ENCODE peak calls at places on chromosomes 7 and 10, in eight cellular contexts. One of them, this sample, is unnamed.

GRCh38 chr7:48168159-48168558 is 3.1 kb upstream of the ABCA13 start:
- DNase-seq in fibroblast of pulmonary artery: peak; percentile 51
- DNase-seq in adipocyte: peak; percentile 22
- DNase-seq in fibroblast of lung: peak; percentile 11
- DNase-seq in HS-5: peak; percentile 77
- DNase-seq in brain microvascular endothelial cell: peak; percentile 71
- DNase-seq in activated naive CD8-positive, alpha-beta T cell treated with anti-CD3 and anti-CD28 coated beads for 36 hours: no peak
- DNase-seq in NCI-H1694 treated with DMSO at 0.1 percent for 48 hours: no peak
- DNase-seq in this sample: no peak

GRCh38 chr7:134724606-134725005 is 54.8 kb upstream of the CALD1 start:
- DNase-seq in fibroblast of pulmonary artery: peak; percentile 77
- DNase-seq in adipocyte: peak; percentile 39
- DNase-seq in fibroblast of lung: peak; percentile 48
- DNase-seq in HS-5: no peak
- DNase-seq in brain microvascular endothelial cell: peak; percentile 49
- DNase-seq in activated naive CD8-positive, alpha-beta T cell treated with anti-CD3 and anti-CD28 coated beads for 36 hours: no peak
- DNase-seq in NCI-H1694 treated with DMSO at 0.1 percent for 48 hours: no peak
- DNase-seq in this sample: no peak

GRCh38 chr7:17661982-17662585 is 278.2 kb downstream of the SNX13 start:
- DNase-seq in fibroblast of pulmonary artery: no peak
- DNase-seq in adipocyte: no peak
- DNase-seq in fibroblast of lung: no peak
- DNase-seq in HS-5: no peak
- DNase-seq in brain microvascular endothelial cell: no peak
- DNase-seq in activated naive CD8-positive, alpha-beta T cell treated with anti-CD3 and anti-CD28 coated beads for 36 hours: no peak
- DNase-seq in NCI-H1694 treated with DMSO at 0.1 percent for 48 hours: no peak
- DNase-seq in this sample: no peak

GRCh38 chr7:150311146-150311545 is 12.0 kb upstream of the LRRC61 start:
- DNase-seq in fibroblast of pulmonary artery: no peak
- DNase-seq in adipocyte: no peak
- DNase-seq in fibroblast of lung: no peak
- DNase-seq in HS-5: no peak
- DNase-seq in brain microvascular endothelial cell: no peak
- DNase-seq in activated naive CD8-positive, alpha-beta T cell treated with anti-CD3 and anti-CD28 coated beads for 36 hours: no peak
- DNase-seq in NCI-H1694 treated with DMSO at 0.1 percent for 48 hours: no peak
- DNase-seq in this sample: no peak

GRCh38 chr7:81267508-81267907 is 348.7 kb upstream of the SEMA3C start:
- DNase-seq in fibroblast of pulmonary artery: peak; percentile 75
- DNase-seq in adipocyte: no peak
- DNase-seq in fibroblast of lung: no peak
- DNase-seq in HS-5: peak; percentile 28
- DNase-seq in brain microvascular endothelial cell: peak; percentile 17
- DNase-seq in activated naive CD8-positive, alpha-beta T cell treated with anti-CD3 and anti-CD28 coated beads for 36 hours: no peak
- DNase-seq in NCI-H1694 treated with DMSO at 0.1 percent for 48 hours: no peak
- DNase-seq in this sample: no peak

GRCh38 chr7:123712619-123713018 is 36.2 kb downstream of the WASL start:
- DNase-seq in fibroblast of pulmonary artery: peak; percentile 70
- DNase-seq in adipocyte: peak; percentile 50
- DNase-seq in fibroblast of lung: peak; percentile 39
- DNase-seq in HS-5: peak; percentile 47
- DNase-seq in brain microvascular endothelial cell: no peak
- DNase-seq in activated naive CD8-positive, alpha-beta T cell treated with anti-CD3 and anti-CD28 coated beads for 36 hours: no peak
- DNase-seq in NCI-H1694 treated with DMSO at 0.1 percent for 48 hours: no peak
- DNase-seq in this sample: no peak

GRCh38 chr7:134599371-134599770 is 47.3 kb upstream of the BPGM start:
- DNase-seq in fibroblast of pulmonary artery: no peak
- DNase-seq in adipocyte: no peak
- DNase-seq in fibroblast of lung: no peak
- DNase-seq in HS-5: no peak
- DNase-seq in brain microvascular endothelial cell: peak; percentile 12
- DNase-seq in activated naive CD8-positive, alpha-beta T cell treated with anti-CD3 and anti-CD28 coated beads for 36 hours: no peak
- DNase-seq in NCI-H1694 treated with DMSO at 0.1 percent for 48 hours: no peak
- DNase-seq in this sample: no peak

GRCh38 chr7:31068006-31068675 is 16.0 kb downstream of the ADCYAP1R1 start:
- DNase-seq in fibroblast of pulmonary artery: no peak
- DNase-seq in adipocyte: no peak
- DNase-seq in fibroblast of lung: no peak
- DNase-seq in HS-5: no peak
- DNase-seq in brain microvascular endothelial cell: no peak
- DNase-seq in activated naive CD8-positive, alpha-beta T cell treated with anti-CD3 and anti-CD28 coated beads for 36 hours: no peak
- DNase-seq in NCI-H1694 treated with DMSO at 0.1 percent for 48 hours: no peak
- DNase-seq in this sample: no peak

GRCh38 chr7:140676303-140676702 is 3.6 kb downstream of the ADCK2 start:
- DNase-seq in fibroblast of pulmonary artery: no peak
- DNase-seq in adipocyte: no peak
- DNase-seq in fibroblast of lung: no peak
- DNase-seq in HS-5: no peak
- DNase-seq in brain microvascular endothelial cell: no peak
- DNase-seq in activated naive CD8-positive, alpha-beta T cell treated with anti-CD3 and anti-CD28 coated beads for 36 hours: no peak
- DNase-seq in NCI-H1694 treated with DMSO at 0.1 percent for 48 hours: no peak
- DNase-seq in this sample: no peak

GRCh38 chr10:130766716-130767115 is 544.8 kb downstream of the TCERG1L start:
- DNase-seq in fibroblast of pulmonary artery: no peak
- DNase-seq in adipocyte: no peak
- DNase-seq in fibroblast of lung: no peak
- DNase-seq in HS-5: no peak
- DNase-seq in brain microvascular endothelial cell: no peak
- DNase-seq in activated naive CD8-positive, alpha-beta T cell treated with anti-CD3 and anti-CD28 coated beads for 36 hours: no peak
- DNase-seq in NCI-H1694 treated with DMSO at 0.1 percent for 48 hours: no peak
- DNase-seq in this sample: no peak

GRCh38 chr10:68876919-68877250 is 24.2 kb upstream of the DDX50 start:
- DNase-seq in fibroblast of pulmonary artery: no peak
- DNase-seq in adipocyte: no peak
- DNase-seq in fibroblast of lung: no peak
- DNase-seq in HS-5: no peak
- DNase-seq in brain microvascular endothelial cell: no peak
- DNase-seq in activated naive CD8-positive, alpha-beta T cell treated with anti-CD3 and anti-CD28 coated beads for 36 hours: no peak
- DNase-seq in NCI-H1694 treated with DMSO at 0.1 percent for 48 hours: no peak
- DNase-seq in this sample: no peak

GRCh38 chr10:73906524-73907447 is 4.1 kb upstream of the PLAU start:
- DNase-seq in fibroblast of pulmonary artery: peak; percentile 99
- DNase-seq in adipocyte: peak; percentile 96
- DNase-seq in fibroblast of lung: peak; percentile 100
- DNase-seq in HS-5: peak; percentile 96
- DNase-seq in brain microvascular endothelial cell: peak; percentile 94
- DNase-seq in activated naive CD8-positive, alpha-beta T cell treated with anti-CD3 and anti-CD28 coated beads for 36 hours: no peak
- DNase-seq in NCI-H1694 treated with DMSO at 0.1 percent for 48 hours: peak; percentile 19
- DNase-seq in this sample: peak; percentile 99

GRCh38 chr7:106926892-106927291 is 61.8 kb downstream of the PIK3CG start:
- DNase-seq in fibroblast of pulmonary artery: no peak
- DNase-seq in adipocyte: no peak
- DNase-seq in fibroblast of lung: no peak
- DNase-seq in HS-5: no peak
- DNase-seq in brain microvascular endothelial cell: no peak
- DNase-seq in activated naive CD8-positive, alpha-beta T cell treated with anti-CD3 and anti-CD28 coated beads for 36 hours: no peak
- DNase-seq in NCI-H1694 treated with DMSO at 0.1 percent for 48 hours: no peak
- DNase-seq in this sample: no peak

GRCh38 chr10:72171175-72171630 is 44.6 kb upstream of the ANAPC16 start:
- DNase-seq in fibroblast of pulmonary artery: peak; percentile 85
- DNase-seq in adipocyte: peak; percentile 82
- DNase-seq in fibroblast of lung: peak; percentile 77
- DNase-seq in HS-5: peak; percentile 85
- DNase-seq in brain microvascular endothelial cell: peak; percentile 81
- DNase-seq in activated naive CD8-positive, alpha-beta T cell treated with anti-CD3 and anti-CD28 coated beads for 36 hours: no peak
- DNase-seq in NCI-H1694 treated with DMSO at 0.1 percent for 48 hours: no peak
- DNase-seq in this sample: peak; percentile 42

GRCh38 chr10:60621018-60621417 is 157.3 kb upstream of the CDK1 start:
- DNase-seq in fibroblast of pulmonary artery: no peak
- DNase-seq in adipocyte: no peak
- DNase-seq in fibroblast of lung: no peak
- DNase-seq in HS-5: no peak
- DNase-seq in brain microvascular endothelial cell: no peak
- DNase-seq in activated naive CD8-positive, alpha-beta T cell treated with anti-CD3 and anti-CD28 coated beads for 36 hours: no peak
- DNase-seq in NCI-H1694 treated with DMSO at 0.1 percent for 48 hours: no peak
- DNase-seq in this sample: no peak

GRCh38 chr7:143263266-143264195 is at the start of gene GSTK1:
- DNase-seq in fibroblast of pulmonary artery: peak; percentile 69
- DNase-seq in adipocyte: peak; percentile 86
- DNase-seq in fibroblast of lung: peak; percentile 64
- DNase-seq in HS-5: no peak
- DNase-seq in brain microvascular endothelial cell: peak; percentile 56
- DNase-seq in activated naive CD8-positive, alpha-beta T cell treated with anti-CD3 and anti-CD28 coated beads for 36 hours: peak; percentile 86
- DNase-seq in NCI-H1694 treated with DMSO at 0.1 percent for 48 hours: peak; percentile 15
- DNase-seq in this sample: peak; percentile 31

GRCh38 chr10:89213191-89213808 is 6.2 kb upstream of the CH25H start:
- DNase-seq in fibroblast of pulmonary artery: peak; percentile 74
- DNase-seq in adipocyte: peak; percentile 83
- DNase-seq in fibroblast of lung: peak; percentile 69
- DNase-seq in HS-5: no peak
- DNase-seq in brain microvascular endothelial cell: no peak
- DNase-seq in activated naive CD8-positive, alpha-beta T cell treated with anti-CD3 and anti-CD28 coated beads for 36 hours: no peak
- DNase-seq in NCI-H1694 treated with DMSO at 0.1 percent for 48 hours: peak; percentile 13
- DNase-seq in this sample: no peak

GRCh38 chr10:42754155-42755027 is 28.2 kb upstream of the BMS1 start:
- DNase-seq in fibroblast of pulmonary artery: peak; percentile 9
- DNase-seq in adipocyte: peak; percentile 31
- DNase-seq in fibroblast of lung: peak; percentile 24
- DNase-seq in HS-5: no peak
- DNase-seq in brain microvascular endothelial cell: no peak
- DNase-seq in activated naive CD8-positive, alpha-beta T cell treated with anti-CD3 and anti-CD28 coated beads for 36 hours: peak; percentile 50
- DNase-seq in NCI-H1694 treated with DMSO at 0.1 percent for 48 hours: no peak
- DNase-seq in this sample: no peak

GRCh38 chr10:94016727-94017714 is 23.3 kb downstream of the PLCE1 start:
- DNase-seq in fibroblast of pulmonary artery: no peak
- DNase-seq in adipocyte: no peak
- DNase-seq in fibroblast of lung: no peak
- DNase-seq in HS-5: no peak
- DNase-seq in brain microvascular endothelial cell: peak; percentile 59
- DNase-seq in activated naive CD8-positive, alpha-beta T cell treated with anti-CD3 and anti-CD28 coated beads for 36 hours: no peak
- DNase-seq in NCI-H1694 treated with DMSO at 0.1 percent for 48 hours: no peak
- DNase-seq in this sample: no peak

GRCh38 chr10:17425584-17426262 is 28.7 kb downstream of the ST8SIA6 start:
- DNase-seq in fibroblast of pulmonary artery: no peak
- DNase-seq in adipocyte: no peak
- DNase-seq in fibroblast of lung: no peak
- DNase-seq in HS-5: no peak
- DNase-seq in brain microvascular endothelial cell: no peak
- DNase-seq in activated naive CD8-positive, alpha-beta T cell treated with anti-CD3 and anti-CD28 coated beads for 36 hours: no peak
- DNase-seq in NCI-H1694 treated with DMSO at 0.1 percent for 48 hours: no peak
- DNase-seq in this sample: no peak

GRCh38 chr10:95818663-95819062 is 62.7 kb downstream of the ENTPD1 start:
- DNase-seq in fibroblast of pulmonary artery: peak; percentile 90
- DNase-seq in adipocyte: peak; percentile 71
- DNase-seq in fibroblast of lung: peak; percentile 40
- DNase-seq in HS-5: peak; percentile 45
- DNase-seq in brain microvascular endothelial cell: peak; percentile 85
- DNase-seq in activated naive CD8-positive, alpha-beta T cell treated with anti-CD3 and anti-CD28 coated beads for 36 hours: no peak
- DNase-seq in NCI-H1694 treated with DMSO at 0.1 percent for 48 hours: no peak
- DNase-seq in this sample: peak; percentile 18

GRCh38 chr7:121505021-121505420 is 108.9 kb upstream of the FAM3C start:
- DNase-seq in fibroblast of pulmonary artery: peak; percentile 73
- DNase-seq in adipocyte: no peak
- DNase-seq in fibroblast of lung: peak; percentile 36
- DNase-seq in HS-5: peak; percentile 36
- DNase-seq in brain microvascular endothelial cell: peak; percentile 20
- DNase-seq in activated naive CD8-positive, alpha-beta T cell treated with anti-CD3 and anti-CD28 coated beads for 36 hours: no peak
- DNase-seq in NCI-H1694 treated with DMSO at 0.1 percent for 48 hours: no peak
- DNase-seq in this sample: no peak

GRCh38 chr10:73772280-73773151 is 9.3 kb upstream of the CHCHD1 start:
- DNase-seq in fibroblast of pulmonary artery: peak; percentile 80
- DNase-seq in adipocyte: peak; percentile 88
- DNase-seq in fibroblast of lung: peak; percentile 78
- DNase-seq in HS-5: peak; percentile 49
- DNase-seq in brain microvascular endothelial cell: peak; percentile 62
- DNase-seq in activated naive CD8-positive, alpha-beta T cell treated with anti-CD3 and anti-CD28 coated beads for 36 hours: peak; percentile 84
- DNase-seq in NCI-H1694 treated with DMSO at 0.1 percent for 48 hours: peak; percentile 35
- DNase-seq in this sample: peak; percentile 47

GRCh38 chr7:24723178-24723530 is 34.1 kb downstream of the GSDME start:
- DNase-seq in fibroblast of pulmonary artery: no peak
- DNase-seq in adipocyte: no peak
- DNase-seq in fibroblast of lung: no peak
- DNase-seq in HS-5: no peak
- DNase-seq in brain microvascular endothelial cell: no peak
- DNase-seq in activated naive CD8-positive, alpha-beta T cell treated with anti-CD3 and anti-CD28 coated beads for 36 hours: no peak
- DNase-seq in NCI-H1694 treated with DMSO at 0.1 percent for 48 hours: no peak
- DNase-seq in this sample: no peak

GRCh38 chr7:18019562-18019961 is 8.1 kb downstream of the PRPS1L1 start:
- DNase-seq in fibroblast of pulmonary artery: peak; percentile 89
- DNase-seq in adipocyte: peak; percentile 52
- DNase-seq in fibroblast of lung: peak; percentile 65
- DNase-seq in HS-5: peak; percentile 77
- DNase-seq in brain microvascular endothelial cell: peak; percentile 35
- DNase-seq in activated naive CD8-positive, alpha-beta T cell treated with anti-CD3 and anti-CD28 coated beads for 36 hours: no peak
- DNase-seq in NCI-H1694 treated with DMSO at 0.1 percent for 48 hours: no peak
- DNase-seq in this sample: peak; percentile 14

GRCh38 chr10:659710-660141 is 29.7 kb downstream of the DIP2C start:
- DNase-seq in fibroblast of pulmonary artery: peak; percentile 81
- DNase-seq in adipocyte: peak; percentile 73
- DNase-seq in fibroblast of lung: peak; percentile 72
- DNase-seq in HS-5: no peak
- DNase-seq in brain microvascular endothelial cell: peak; percentile 89
- DNase-seq in activated naive CD8-positive, alpha-beta T cell treated with anti-CD3 and anti-CD28 coated beads for 36 hours: no peak
- DNase-seq in NCI-H1694 treated with DMSO at 0.1 percent for 48 hours: no peak
- DNase-seq in this sample: no peak

GRCh38 chr7:45957721-45958120 is 36.6 kb upstream of the IGFBP3 start:
- DNase-seq in fibroblast of pulmonary artery: no peak
- DNase-seq in adipocyte: no peak
- DNase-seq in fibroblast of lung: no peak
- DNase-seq in HS-5: no peak
- DNase-seq in brain microvascular endothelial cell: no peak
- DNase-seq in activated naive CD8-positive, alpha-beta T cell treated with anti-CD3 and anti-CD28 coated beads for 36 hours: no peak
- DNase-seq in NCI-H1694 treated with DMSO at 0.1 percent for 48 hours: no peak
- DNase-seq in this sample: no peak

GRCh38 chr10:15196335-15196834 is 27.9 kb upstream of the NMT2 start:
- DNase-seq in fibroblast of pulmonary artery: no peak
- DNase-seq in adipocyte: no peak
- DNase-seq in fibroblast of lung: no peak
- DNase-seq in HS-5: no peak
- DNase-seq in brain microvascular endothelial cell: no peak
- DNase-seq in activated naive CD8-positive, alpha-beta T cell treated with anti-CD3 and anti-CD28 coated beads for 36 hours: no peak
- DNase-seq in NCI-H1694 treated with DMSO at 0.1 percent for 48 hours: no peak
- DNase-seq in this sample: no peak

GRCh38 chr10:76119515-76119914 is 688.1 kb downstream of the LRMDA start:
- DNase-seq in fibroblast of pulmonary artery: peak; percentile 30
- DNase-seq in adipocyte: peak; percentile 86
- DNase-seq in fibroblast of lung: peak; percentile 44
- DNase-seq in HS-5: peak; percentile 82
- DNase-seq in brain microvascular endothelial cell: peak; percentile 56
- DNase-seq in activated naive CD8-positive, alpha-beta T cell treated with anti-CD3 and anti-CD28 coated beads for 36 hours: no peak
- DNase-seq in NCI-H1694 treated with DMSO at 0.1 percent for 48 hours: no peak
- DNase-seq in this sample: peak; percentile 55

GRCh38 chr7:149826344-149827088 is 11.7 kb upstream of the ZNF862 start:
- DNase-seq in fibroblast of pulmonary artery: no peak
- DNase-seq in adipocyte: no peak
- DNase-seq in fibroblast of lung: no peak
- DNase-seq in HS-5: no peak
- DNase-seq in brain microvascular endothelial cell: no peak
- DNase-seq in activated naive CD8-positive, alpha-beta T cell treated with anti-CD3 and anti-CD28 coated beads for 36 hours: no peak
- DNase-seq in NCI-H1694 treated with DMSO at 0.1 percent for 48 hours: no peak
- DNase-seq in this sample: no peak

GRCh38 chr10:32958992-32959703 is 1.1 kb upstream of the ITGB1 start:
- DNase-seq in fibroblast of pulmonary artery: no peak
- DNase-seq in adipocyte: no peak
- DNase-seq in fibroblast of lung: no peak
- DNase-seq in HS-5: no peak
- DNase-seq in brain microvascular endothelial cell: no peak
- DNase-seq in activated naive CD8-positive, alpha-beta T cell treated with anti-CD3 and anti-CD28 coated beads for 36 hours: peak; percentile 28
- DNase-seq in NCI-H1694 treated with DMSO at 0.1 percent for 48 hours: peak; percentile 38
- DNase-seq in this sample: no peak

GRCh38 chr10:36019749-36020148 is 377.7 kb upstream of the FZD8 start:
- DNase-seq in fibroblast of pulmonary artery: no peak
- DNase-seq in adipocyte: no peak
- DNase-seq in fibroblast of lung: no peak
- DNase-seq in HS-5: no peak
- DNase-seq in brain microvascular endothelial cell: no peak
- DNase-seq in activated naive CD8-positive, alpha-beta T cell treated with anti-CD3 and anti-CD28 coated beads for 36 hours: no peak
- DNase-seq in NCI-H1694 treated with DMSO at 0.1 percent for 48 hours: no peak
- DNase-seq in this sample: no peak

GRCh38 chr10:48740023-48740707 is 55.5 kb downstream of the WDFY4 start:
- DNase-seq in fibroblast of pulmonary artery: no peak
- DNase-seq in adipocyte: no peak
- DNase-seq in fibroblast of lung: no peak
- DNase-seq in HS-5: no peak
- DNase-seq in brain microvascular endothelial cell: no peak
- DNase-seq in activated naive CD8-positive, alpha-beta T cell treated with anti-CD3 and anti-CD28 coated beads for 36 hours: no peak
- DNase-seq in NCI-H1694 treated with DMSO at 0.1 percent for 48 hours: no peak
- DNase-seq in this sample: no peak